ENCODE peak calls at places on chromosome 19, in ten cellular contexts. One of them, this sample, is unnamed.

GRCh38 chr19:37227996-37228395 is 10.0 kb downstream of the ZNF383 start:
- DNase-seq in B cell: peak
- DNase-seq in epithelial cell of esophagus: peak
- DNase-seq in mucosa of descending colon: no peak
- DNase-seq in psoas muscle: no peak
- DNase-seq in cardiac fibroblast: peak
- DNase-seq in neural progenitor cell: peak
- DNase-seq in heart left ventricle: no peak
- DNase-seq in D721Med: no peak
- DNase-seq in OCI-LY7: peak
- DNase-seq in this sample: peak

GRCh38 chr19:57816652-57817051 is 1.9 kb upstream of the ZNF552 start:
- DNase-seq in B cell: no peak
- DNase-seq in epithelial cell of esophagus: no peak
- DNase-seq in mucosa of descending colon: no peak
- DNase-seq in psoas muscle: no peak
- DNase-seq in cardiac fibroblast: peak
- DNase-seq in neural progenitor cell: no peak
- DNase-seq in heart left ventricle: no peak
- DNase-seq in D721Med: no peak
- DNase-seq in OCI-LY7: no peak
- DNase-seq in this sample: peak

GRCh38 chr19:4977299-4978174 is 8.6 kb downstream of the KDM4B start:
- DNase-seq in B cell: peak
- DNase-seq in epithelial cell of esophagus: peak
- DNase-seq in mucosa of descending colon: no peak
- DNase-seq in psoas muscle: peak
- DNase-seq in cardiac fibroblast: peak
- DNase-seq in neural progenitor cell: no peak
- DNase-seq in heart left ventricle: peak
- DNase-seq in D721Med: peak
- DNase-seq in OCI-LY7: no peak
- DNase-seq in this sample: no peak

GRCh38 chr19:8500158-8500557 is 2.3 kb downstream of the PRAM1 start:
- DNase-seq in B cell: no peak
- DNase-seq in epithelial cell of esophagus: no peak
- DNase-seq in mucosa of descending colon: no peak
- DNase-seq in psoas muscle: no peak
- DNase-seq in cardiac fibroblast: no peak
- DNase-seq in neural progenitor cell: peak
- DNase-seq in heart left ventricle: no peak
- DNase-seq in D721Med: no peak
- DNase-seq in OCI-LY7: no peak
- DNase-seq in this sample: no peak

GRCh38 chr19:4140237-4140711 is 13.2 kb upstream of the CREB3L3 start:
- DNase-seq in B cell: peak
- DNase-seq in epithelial cell of esophagus: peak
- DNase-seq in mucosa of descending colon: peak
- DNase-seq in psoas muscle: no peak
- DNase-seq in cardiac fibroblast: peak
- DNase-seq in neural progenitor cell: peak
- DNase-seq in heart left ventricle: no peak
- DNase-seq in D721Med: peak
- DNase-seq in OCI-LY7: peak
- DNase-seq in this sample: peak

GRCh38 chr19:9791552-9792181 is 23.1 kb upstream of the ZNF846 start:
- DNase-seq in B cell: peak
- DNase-seq in epithelial cell of esophagus: peak
- DNase-seq in mucosa of descending colon: peak
- DNase-seq in psoas muscle: peak
- DNase-seq in cardiac fibroblast: peak
- DNase-seq in neural progenitor cell: peak
- DNase-seq in heart left ventricle: peak
- DNase-seq in D721Med: peak
- DNase-seq in OCI-LY7: peak
- DNase-seq in this sample: peak

GRCh38 chr19:28003543-28003942 is 1209.4 kb downstream of the UQCRFS1 start:
- DNase-seq in B cell: no peak
- DNase-seq in epithelial cell of esophagus: no peak
- DNase-seq in mucosa of descending colon: no peak
- DNase-seq in psoas muscle: no peak
- DNase-seq in cardiac fibroblast: no peak
- DNase-seq in neural progenitor cell: no peak
- DNase-seq in heart left ventricle: no peak
- DNase-seq in D721Med: no peak
- DNase-seq in OCI-LY7: no peak
- DNase-seq in this sample: no peak

GRCh38 chr19:29576761-29577661 is 29.1 kb upstream of the POP4 start:
- DNase-seq in B cell: no peak
- DNase-seq in epithelial cell of esophagus: peak
- DNase-seq in mucosa of descending colon: no peak
- DNase-seq in psoas muscle: no peak
- DNase-seq in cardiac fibroblast: peak
- DNase-seq in neural progenitor cell: no peak
- DNase-seq in heart left ventricle: no peak
- DNase-seq in D721Med: no peak
- DNase-seq in OCI-LY7: no peak
- DNase-seq in this sample: peak

GRCh38 chr19:41501854-41502253 is 58.9 kb downstream of the ERICH4 start:
- DNase-seq in B cell: no peak
- DNase-seq in epithelial cell of esophagus: no peak
- DNase-seq in mucosa of descending colon: no peak
- DNase-seq in psoas muscle: no peak
- DNase-seq in cardiac fibroblast: no peak
- DNase-seq in neural progenitor cell: no peak
- DNase-seq in heart left ventricle: no peak
- DNase-seq in D721Med: no peak
- DNase-seq in OCI-LY7: no peak
- DNase-seq in this sample: no peak

DNA sequence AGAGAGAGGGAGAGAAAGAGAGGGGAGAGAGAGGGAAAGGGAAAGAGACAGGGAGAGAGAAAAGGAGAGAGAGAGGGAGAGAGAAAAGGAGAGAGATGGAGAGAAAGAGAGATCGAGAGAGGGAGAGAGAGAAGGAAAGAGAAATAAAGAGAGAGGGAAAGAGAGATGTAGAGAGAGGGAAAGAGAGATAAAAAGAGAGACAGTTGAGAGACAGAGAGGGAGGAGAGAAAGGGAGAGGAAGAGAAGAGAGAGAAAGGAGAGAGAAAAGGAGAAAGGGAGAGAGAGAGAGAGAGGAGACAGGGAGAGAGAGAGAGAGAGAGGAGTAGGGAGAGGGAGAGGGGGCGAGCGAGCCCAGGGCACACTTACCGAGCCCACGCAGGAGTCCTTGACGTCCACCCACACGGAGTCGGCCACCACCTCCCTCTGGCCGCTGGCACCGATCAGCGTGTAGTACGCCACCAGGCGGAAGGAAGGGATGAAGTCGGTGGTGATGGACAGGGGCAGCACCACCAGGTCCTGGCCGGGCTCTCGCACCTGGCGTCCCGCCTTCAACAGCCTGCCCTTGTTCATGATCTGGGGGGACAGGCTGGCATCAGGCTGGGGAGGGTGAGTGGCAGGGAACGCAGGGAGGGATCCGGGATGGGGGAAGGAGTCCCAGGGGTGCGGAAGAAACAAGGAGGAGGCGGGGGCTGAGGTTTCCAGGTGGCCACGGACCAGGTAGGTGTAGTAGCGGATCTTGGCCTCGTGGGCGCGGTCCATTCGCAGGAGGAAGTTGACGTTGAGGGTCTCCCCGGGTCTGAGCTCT is 10.0 kb downstream of the C3 start:
- DNase-seq in B cell: no peak
- DNase-seq in epithelial cell of esophagus: no peak
- DNase-seq in mucosa of descending colon: no peak
- DNase-seq in psoas muscle: peak
- DNase-seq in cardiac fibroblast: no peak
- DNase-seq in neural progenitor cell: peak
- DNase-seq in heart left ventricle: no peak
- DNase-seq in D721Med: no peak
- DNase-seq in OCI-LY7: no peak
- DNase-seq in this sample: peak
- TF ChIP-seq CTCF in B cell: peak
- TF ChIP-seq CTCF in epithelial cell of esophagus: peak
- TF ChIP-seq CTCF in mucosa of descending colon: no peak
- TF ChIP-seq CTCF in psoas muscle: no peak
- TF ChIP-seq CTCF in cardiac fibroblast: no peak
- TF ChIP-seq CTCF in neural progenitor cell: peak
- TF ChIP-seq CTCF in heart left ventricle: no peak
- TF ChIP-seq CTCF in D721Med: peak
- TF ChIP-seq CTCF in OCI-LY7: peak
- TF ChIP-seq CTCF in this sample: no peak

GRCh38 chr19:6271721-6272410 is 7.9 kb downstream of the MLLT1 start:
- DNase-seq in B cell: no peak
- DNase-seq in epithelial cell of esophagus: peak
- DNase-seq in mucosa of descending colon: peak
- DNase-seq in psoas muscle: peak
- DNase-seq in cardiac fibroblast: peak
- DNase-seq in neural progenitor cell: peak
- DNase-seq in heart left ventricle: peak
- DNase-seq in D721Med: no peak
- DNase-seq in OCI-LY7: no peak
- DNase-seq in this sample: no peak
- TF ChIP-seq CTCF in B cell: no peak
- TF ChIP-seq CTCF in epithelial cell of esophagus: no peak
- TF ChIP-seq CTCF in mucosa of descending colon: no peak
- TF ChIP-seq CTCF in psoas muscle: no peak
- TF ChIP-seq CTCF in cardiac fibroblast: no peak
- TF ChIP-seq CTCF in neural progenitor cell: no peak
- TF ChIP-seq CTCF in heart left ventricle: no peak
- TF ChIP-seq CTCF in D721Med: peak
- TF ChIP-seq CTCF in OCI-LY7: no peak
- TF ChIP-seq CTCF in this sample: no peak

DNA sequence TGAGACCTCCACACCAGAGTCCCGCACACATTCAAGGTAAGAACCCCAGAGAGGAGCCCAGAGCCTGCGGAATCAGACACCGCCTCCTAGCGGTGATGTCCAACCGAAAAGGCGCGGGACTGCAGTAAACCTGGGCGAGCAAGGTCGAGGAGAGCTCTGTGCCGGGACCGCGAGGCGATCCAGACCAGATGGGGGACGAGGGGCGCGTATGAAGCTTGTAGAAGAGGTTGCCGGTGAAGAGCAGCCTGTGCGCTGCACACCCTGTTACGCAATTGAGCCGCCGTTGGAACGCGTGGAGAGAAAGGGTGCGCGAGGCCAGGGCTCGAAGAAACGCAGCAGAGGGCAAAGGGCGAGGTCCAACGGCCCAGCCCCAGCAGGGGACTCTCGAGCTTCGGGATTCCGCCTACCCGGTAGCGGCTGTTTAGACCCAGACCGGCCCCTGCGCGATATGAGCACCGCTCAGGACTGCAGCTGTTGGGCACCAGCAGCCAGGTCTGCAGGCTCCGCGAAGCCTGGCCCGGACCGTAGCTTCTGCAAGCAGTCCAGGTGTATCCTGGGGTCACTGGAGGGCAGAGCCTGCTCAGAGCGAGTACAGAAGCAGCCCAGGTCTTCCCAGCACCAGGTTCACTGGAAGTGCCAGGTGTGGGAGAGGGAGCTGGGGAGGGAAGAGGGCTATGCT is 65.9 kb upstream of the ZNF599 start:
- DNase-seq in B cell: peak
- DNase-seq in epithelial cell of esophagus: peak
- DNase-seq in mucosa of descending colon: peak
- DNase-seq in psoas muscle: no peak
- DNase-seq in cardiac fibroblast: peak
- DNase-seq in neural progenitor cell: peak
- DNase-seq in heart left ventricle: peak
- DNase-seq in D721Med: no peak
- DNase-seq in OCI-LY7: no peak
- DNase-seq in this sample: peak
- TF ChIP-seq CTCF in B cell: peak
- TF ChIP-seq CTCF in epithelial cell of esophagus: peak
- TF ChIP-seq CTCF in mucosa of descending colon: no peak
- TF ChIP-seq CTCF in psoas muscle: peak
- TF ChIP-seq CTCF in cardiac fibroblast: peak
- TF ChIP-seq CTCF in neural progenitor cell: peak
- TF ChIP-seq CTCF in heart left ventricle: peak
- TF ChIP-seq CTCF in D721Med: peak
- TF ChIP-seq CTCF in OCI-LY7: no peak
- TF ChIP-seq CTCF in this sample: peak

GRCh38 chr19:45469835-45470146 is 2.0 kb downstream of the FOSB start:
- DNase-seq in B cell: no peak
- DNase-seq in epithelial cell of esophagus: no peak
- DNase-seq in mucosa of descending colon: no peak
- DNase-seq in psoas muscle: no peak
- DNase-seq in cardiac fibroblast: no peak
- DNase-seq in neural progenitor cell: no peak
- DNase-seq in heart left ventricle: no peak
- DNase-seq in D721Med: peak
- DNase-seq in OCI-LY7: peak
- DNase-seq in this sample: peak

GRCh38 chr19:45468159-45468651 is 409 bp downstream of the FOSB start:
- DNase-seq in B cell: no peak
- DNase-seq in epithelial cell of esophagus: peak
- DNase-seq in mucosa of descending colon: peak
- DNase-seq in psoas muscle: peak
- DNase-seq in cardiac fibroblast: peak
- DNase-seq in neural progenitor cell: peak
- DNase-seq in heart left ventricle: no peak
- DNase-seq in D721Med: no peak
- DNase-seq in OCI-LY7: peak
- DNase-seq in this sample: peak

GRCh38 chr19:45468803-45469131 is 971 bp downstream of the FOSB start:
- DNase-seq in B cell: no peak
- DNase-seq in epithelial cell of esophagus: peak
- DNase-seq in mucosa of descending colon: no peak
- DNase-seq in psoas muscle: no peak
- DNase-seq in cardiac fibroblast: no peak
- DNase-seq in neural progenitor cell: no peak
- DNase-seq in heart left ventricle: no peak
- DNase-seq in D721Med: no peak
- DNase-seq in OCI-LY7: no peak
- DNase-seq in this sample: peak

GRCh38 chr19:45470147-45471081 is 2.6 kb downstream of the FOSB start:
- DNase-seq in B cell: peak
- DNase-seq in epithelial cell of esophagus: peak
- DNase-seq in mucosa of descending colon: peak
- DNase-seq in psoas muscle: peak
- DNase-seq in cardiac fibroblast: peak
- DNase-seq in neural progenitor cell: no peak
- DNase-seq in heart left ventricle: no peak
- DNase-seq in D721Med: no peak
- DNase-seq in OCI-LY7: no peak
- DNase-seq in this sample: peak

DNA sequence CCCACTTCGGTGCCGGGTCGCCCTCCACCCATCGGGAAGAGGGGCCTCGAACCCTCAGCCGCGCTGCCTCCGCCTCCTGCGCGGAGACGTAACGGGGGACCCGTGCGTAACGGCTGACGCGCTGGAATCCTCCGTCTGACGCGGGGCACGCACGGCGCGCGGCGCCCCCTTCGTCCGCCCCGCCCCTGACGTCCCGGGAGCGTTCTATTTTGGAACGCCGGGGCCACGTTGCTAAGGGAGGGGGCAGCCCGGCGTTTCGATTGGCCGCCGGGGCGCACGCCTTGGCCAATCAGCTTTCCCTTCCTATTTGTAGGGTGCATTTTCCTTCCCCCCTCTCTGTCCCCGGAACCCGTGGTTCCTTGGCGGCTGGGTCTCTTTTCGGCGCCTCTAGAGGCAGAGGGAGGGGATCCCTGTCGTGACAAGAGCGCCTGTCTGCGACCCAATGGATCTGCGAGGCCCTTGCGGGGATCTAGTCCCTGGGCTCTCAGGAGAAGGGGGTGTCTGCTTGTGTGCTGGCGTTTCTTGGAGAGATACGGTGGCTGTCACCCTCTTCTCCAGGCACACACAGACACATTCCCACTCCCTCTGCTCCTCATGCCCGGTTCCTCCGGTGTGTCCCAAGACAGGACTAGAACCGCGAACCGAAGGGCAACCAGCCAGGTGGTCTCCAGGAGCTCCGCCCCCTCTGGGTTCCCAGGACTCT is 1.5 kb downstream of the FOSB start:
- DNase-seq in B cell: peak
- DNase-seq in epithelial cell of esophagus: peak
- DNase-seq in mucosa of descending colon: peak
- DNase-seq in psoas muscle: peak
- DNase-seq in cardiac fibroblast: peak
- DNase-seq in neural progenitor cell: peak
- DNase-seq in heart left ventricle: peak
- DNase-seq in D721Med: peak
- DNase-seq in OCI-LY7: peak
- DNase-seq in this sample: peak
- TF ChIP-seq CTCF in B cell: no peak
- TF ChIP-seq CTCF in epithelial cell of esophagus: no peak
- TF ChIP-seq CTCF in mucosa of descending colon: no peak
- TF ChIP-seq CTCF in psoas muscle: no peak
- TF ChIP-seq CTCF in cardiac fibroblast: no peak
- TF ChIP-seq CTCF in neural progenitor cell: peak
- TF ChIP-seq CTCF in heart left ventricle: peak
- TF ChIP-seq CTCF in D721Med: no peak
- TF ChIP-seq CTCF in OCI-LY7: no peak
- TF ChIP-seq CTCF in this sample: no peak